ENCODE peak calls at places on chromosome 1, in nine cellular contexts. One of them, this sample, is unnamed.

GRCh38 chr1:103459385-103459784 is 66.1 kb upstream of the RNPC3 start:
- DNase-seq in mucosa of descending colon: no peak
- DNase-seq in GM23248: peak
- DNase-seq in AG09309: no peak
- DNase-seq in fibroblast of villous mesenchyme: no peak
- DNase-seq in mesendoderm: no peak
- DNase-seq in transverse colon: no peak
- DNase-seq in aorta: no peak
- DNase-seq in fibroblast of mammary gland: peak
- DNase-seq in this sample: peak

GRCh38 chr1:59505596-59506028 is 208.7 kb downstream of the FGGY start:
- DNase-seq in mucosa of descending colon: no peak
- DNase-seq in GM23248: peak
- DNase-seq in AG09309: no peak
- DNase-seq in fibroblast of villous mesenchyme: no peak
- DNase-seq in mesendoderm: no peak
- DNase-seq in transverse colon: no peak
- DNase-seq in aorta: no peak
- DNase-seq in fibroblast of mammary gland: peak
- DNase-seq in this sample: peak

GRCh38 chr1:222583079-222583478 is 6.7 kb downstream of the TAF1A start:
- DNase-seq in mucosa of descending colon: no peak
- DNase-seq in GM23248: no peak
- DNase-seq in AG09309: no peak
- DNase-seq in fibroblast of villous mesenchyme: no peak
- DNase-seq in mesendoderm: no peak
- DNase-seq in transverse colon: no peak
- DNase-seq in aorta: no peak
- DNase-seq in fibroblast of mammary gland: no peak
- DNase-seq in this sample: no peak

GRCh38 chr1:207401578-207401977 is 52.5 kb upstream of the CR2 start:
- DNase-seq in mucosa of descending colon: no peak
- DNase-seq in GM23248: no peak
- DNase-seq in AG09309: no peak
- DNase-seq in fibroblast of villous mesenchyme: no peak
- DNase-seq in mesendoderm: no peak
- DNase-seq in transverse colon: no peak
- DNase-seq in aorta: no peak
- DNase-seq in fibroblast of mammary gland: no peak
- DNase-seq in this sample: no peak

GRCh38 chr1:6245869-6246496 is 2.0 kb downstream of the HES3 start:
- DNase-seq in mucosa of descending colon: peak
- DNase-seq in GM23248: peak
- DNase-seq in AG09309: no peak
- DNase-seq in fibroblast of villous mesenchyme: no peak
- DNase-seq in mesendoderm: peak
- DNase-seq in transverse colon: peak
- DNase-seq in aorta: peak
- DNase-seq in fibroblast of mammary gland: no peak
- DNase-seq in this sample: no peak

GRCh38 chr1:34275150-34275549 is 98.4 kb downstream of the C1orf94 start:
- DNase-seq in mucosa of descending colon: no peak
- DNase-seq in GM23248: no peak
- DNase-seq in AG09309: no peak
- DNase-seq in fibroblast of villous mesenchyme: no peak
- DNase-seq in mesendoderm: no peak
- DNase-seq in transverse colon: no peak
- DNase-seq in aorta: no peak
- DNase-seq in fibroblast of mammary gland: no peak
- DNase-seq in this sample: no peak

GRCh38 chr1:16210581-16210980 is 1.9 kb downstream of the ARHGEF19 start:
- DNase-seq in mucosa of descending colon: no peak
- DNase-seq in GM23248: no peak
- DNase-seq in AG09309: no peak
- DNase-seq in fibroblast of villous mesenchyme: no peak
- DNase-seq in mesendoderm: no peak
- DNase-seq in transverse colon: no peak
- DNase-seq in aorta: no peak
- DNase-seq in fibroblast of mammary gland: no peak
- DNase-seq in this sample: no peak

GRCh38 chr1:174969977-174970376 is 29.8 kb upstream of the CACYBP start:
- DNase-seq in mucosa of descending colon: no peak
- DNase-seq in GM23248: no peak
- DNase-seq in AG09309: no peak
- DNase-seq in fibroblast of villous mesenchyme: no peak
- DNase-seq in mesendoderm: no peak
- DNase-seq in transverse colon: no peak
- DNase-seq in aorta: no peak
- DNase-seq in fibroblast of mammary gland: no peak
- DNase-seq in this sample: no peak

GRCh38 chr1:12516741-12517140 is 101.3 kb downstream of the DHRS3 start:
- DNase-seq in mucosa of descending colon: no peak
- DNase-seq in GM23248: no peak
- DNase-seq in AG09309: no peak
- DNase-seq in fibroblast of villous mesenchyme: no peak
- DNase-seq in mesendoderm: no peak
- DNase-seq in transverse colon: no peak
- DNase-seq in aorta: no peak
- DNase-seq in fibroblast of mammary gland: no peak
- DNase-seq in this sample: no peak

GRCh38 chr1:12521096-12521495 is 96.9 kb downstream of the DHRS3 start:
- DNase-seq in mucosa of descending colon: no peak
- DNase-seq in GM23248: peak
- DNase-seq in AG09309: no peak
- DNase-seq in fibroblast of villous mesenchyme: peak
- DNase-seq in mesendoderm: no peak
- DNase-seq in transverse colon: no peak
- DNase-seq in aorta: no peak
- DNase-seq in fibroblast of mammary gland: no peak
- DNase-seq in this sample: peak

GRCh38 chr1:12519708-12520364 is 98.2 kb downstream of the DHRS3 start:
- DNase-seq in mucosa of descending colon: no peak
- DNase-seq in GM23248: no peak
- DNase-seq in AG09309: no peak
- DNase-seq in fibroblast of villous mesenchyme: no peak
- DNase-seq in mesendoderm: no peak
- DNase-seq in transverse colon: no peak
- DNase-seq in aorta: no peak
- DNase-seq in fibroblast of mammary gland: no peak
- DNase-seq in this sample: no peak

GRCh38 chr1:12515234-12515633 is 102.8 kb downstream of the DHRS3 start:
- DNase-seq in mucosa of descending colon: no peak
- DNase-seq in GM23248: no peak
- DNase-seq in AG09309: no peak
- DNase-seq in fibroblast of villous mesenchyme: no peak
- DNase-seq in mesendoderm: no peak
- DNase-seq in transverse colon: no peak
- DNase-seq in aorta: no peak
- DNase-seq in fibroblast of mammary gland: no peak
- DNase-seq in this sample: no peak

GRCh38 chr1:12518956-12519707 is 98.9 kb downstream of the DHRS3 start:
- DNase-seq in mucosa of descending colon: peak
- DNase-seq in GM23248: peak
- DNase-seq in AG09309: peak
- DNase-seq in fibroblast of villous mesenchyme: peak
- DNase-seq in mesendoderm: no peak
- DNase-seq in transverse colon: peak
- DNase-seq in aorta: peak
- DNase-seq in fibroblast of mammary gland: peak
- DNase-seq in this sample: peak
- H3K4me3 ChIP-seq in mucosa of descending colon: no peak
- H3K4me3 ChIP-seq in GM23248: no peak
- H3K4me3 ChIP-seq in AG09309: no peak
- H3K4me3 ChIP-seq in fibroblast of villous mesenchyme: no peak
- H3K4me3 ChIP-seq in mesendoderm: no peak
- H3K4me3 ChIP-seq in transverse colon: no peak
- H3K4me3 ChIP-seq in aorta: no peak
- H3K4me3 ChIP-seq in fibroblast of mammary gland: no peak
- H3K4me3 ChIP-seq in this sample: no peak

GRCh38 chr1:241847796-241848668 is at the start of gene EXO1:
- DNase-seq in mucosa of descending colon: peak
- DNase-seq in GM23248: peak
- DNase-seq in AG09309: peak
- DNase-seq in fibroblast of villous mesenchyme: peak
- DNase-seq in mesendoderm: peak
- DNase-seq in transverse colon: peak
- DNase-seq in aorta: peak
- DNase-seq in fibroblast of mammary gland: peak
- DNase-seq in this sample: peak

GRCh38 chr1:241847540-241847795 is 536 bp upstream of the EXO1 start:
- DNase-seq in mucosa of descending colon: no peak
- DNase-seq in GM23248: no peak
- DNase-seq in AG09309: no peak
- DNase-seq in fibroblast of villous mesenchyme: no peak
- DNase-seq in mesendoderm: no peak
- DNase-seq in transverse colon: no peak
- DNase-seq in aorta: no peak
- DNase-seq in fibroblast of mammary gland: no peak
- DNase-seq in this sample: no peak

GRCh38 chr1:241848680-241849344 is 808 bp downstream of the EXO1 start:
- DNase-seq in mucosa of descending colon: no peak
- DNase-seq in GM23248: no peak
- DNase-seq in AG09309: no peak
- DNase-seq in fibroblast of villous mesenchyme: no peak
- DNase-seq in mesendoderm: peak
- DNase-seq in transverse colon: no peak
- DNase-seq in aorta: no peak
- DNase-seq in fibroblast of mammary gland: no peak
- DNase-seq in this sample: no peak

GRCh38 chr1:241846375-241846774 is 1.6 kb upstream of the EXO1 start:
- DNase-seq in mucosa of descending colon: no peak
- DNase-seq in GM23248: no peak
- DNase-seq in AG09309: no peak
- DNase-seq in fibroblast of villous mesenchyme: no peak
- DNase-seq in mesendoderm: no peak
- DNase-seq in transverse colon: no peak
- DNase-seq in aorta: no peak
- DNase-seq in fibroblast of mammary gland: no peak
- DNase-seq in this sample: no peak

GRCh38 chr1:241846862-241847539 is 1.0 kb upstream of the EXO1 start:
- DNase-seq in mucosa of descending colon: no peak
- DNase-seq in GM23248: no peak
- DNase-seq in AG09309: no peak
- DNase-seq in fibroblast of villous mesenchyme: no peak
- DNase-seq in mesendoderm: no peak
- DNase-seq in transverse colon: no peak
- DNase-seq in aorta: no peak
- DNase-seq in fibroblast of mammary gland: no peak
- DNase-seq in this sample: no peak
- H3K4me3 ChIP-seq in mucosa of descending colon: no peak
- H3K4me3 ChIP-seq in GM23248: peak
- H3K4me3 ChIP-seq in AG09309: no peak
- H3K4me3 ChIP-seq in fibroblast of villous mesenchyme: peak
- H3K4me3 ChIP-seq in mesendoderm: no peak
- H3K4me3 ChIP-seq in transverse colon: peak
- H3K4me3 ChIP-seq in aorta: peak
- H3K4me3 ChIP-seq in fibroblast of mammary gland: peak
- H3K4me3 ChIP-seq in this sample: peak

GRCh38 chr1:117608758-117609157 is 2.9 kb downstream of the TENT5C start:
- DNase-seq in mucosa of descending colon: no peak
- DNase-seq in GM23248: no peak
- DNase-seq in AG09309: no peak
- DNase-seq in fibroblast of villous mesenchyme: no peak
- DNase-seq in mesendoderm: no peak
- DNase-seq in transverse colon: no peak
- DNase-seq in aorta: no peak
- DNase-seq in fibroblast of mammary gland: no peak
- DNase-seq in this sample: no peak

GRCh38 chr1:117608213-117608612 is 2.4 kb downstream of the TENT5C start:
- DNase-seq in mucosa of descending colon: no peak
- DNase-seq in GM23248: no peak
- DNase-seq in AG09309: no peak
- DNase-seq in fibroblast of villous mesenchyme: no peak
- DNase-seq in mesendoderm: no peak
- DNase-seq in transverse colon: no peak
- DNase-seq in aorta: no peak
- DNase-seq in fibroblast of mammary gland: no peak
- DNase-seq in this sample: no peak

GRCh38 chr1:117606608-117607261 is 887 bp downstream of the TENT5C start:
- DNase-seq in mucosa of descending colon: peak
- DNase-seq in GM23248: peak
- DNase-seq in AG09309: no peak
- DNase-seq in fibroblast of villous mesenchyme: peak
- DNase-seq in mesendoderm: peak
- DNase-seq in transverse colon: peak
- DNase-seq in aorta: peak
- DNase-seq in fibroblast of mammary gland: peak
- DNase-seq in this sample: peak

GRCh38 chr1:117605811-117606607 is at the start of gene TENT5C:
- DNase-seq in mucosa of descending colon: peak
- DNase-seq in GM23248: peak
- DNase-seq in AG09309: peak
- DNase-seq in fibroblast of villous mesenchyme: peak
- DNase-seq in mesendoderm: peak
- DNase-seq in transverse colon: peak
- DNase-seq in aorta: peak
- DNase-seq in fibroblast of mammary gland: peak
- DNase-seq in this sample: peak

DNA sequence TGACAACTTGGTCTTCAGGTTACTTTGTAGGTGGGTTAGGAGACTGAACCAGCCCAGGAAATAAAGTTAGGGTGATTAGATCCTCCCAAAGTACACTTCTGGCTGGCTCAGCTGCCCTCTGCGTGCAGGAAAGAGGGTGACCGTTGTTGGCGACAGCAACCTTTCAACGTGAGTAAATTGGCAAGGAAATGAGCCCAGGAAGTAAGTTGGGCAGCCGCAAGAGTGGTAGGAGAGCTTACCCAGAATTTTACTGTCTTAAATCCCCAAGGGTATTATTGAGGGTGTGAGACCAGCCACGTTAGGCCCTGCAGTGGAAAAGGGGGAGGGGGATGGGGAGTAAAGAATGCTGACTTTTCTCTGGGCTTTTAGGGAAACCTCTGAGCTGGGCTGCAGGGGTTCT is 1.6 kb downstream of the TENT5C start:
- DNase-seq in mucosa of descending colon: peak
- DNase-seq in GM23248: no peak
- DNase-seq in AG09309: no peak
- DNase-seq in fibroblast of villous mesenchyme: no peak
- DNase-seq in mesendoderm: peak
- DNase-seq in transverse colon: peak
- DNase-seq in aorta: no peak
- DNase-seq in fibroblast of mammary gland: no peak
- DNase-seq in this sample: no peak
- H3K4me3 ChIP-seq in mucosa of descending colon: peak
- H3K4me3 ChIP-seq in GM23248: no peak
- H3K4me3 ChIP-seq in AG09309: no peak
- H3K4me3 ChIP-seq in fibroblast of villous mesenchyme: no peak
- H3K4me3 ChIP-seq in mesendoderm: no peak
- H3K4me3 ChIP-seq in transverse colon: peak
- H3K4me3 ChIP-seq in aorta: peak
- H3K4me3 ChIP-seq in fibroblast of mammary gland: no peak
- H3K4me3 ChIP-seq in this sample: no peak

DNA sequence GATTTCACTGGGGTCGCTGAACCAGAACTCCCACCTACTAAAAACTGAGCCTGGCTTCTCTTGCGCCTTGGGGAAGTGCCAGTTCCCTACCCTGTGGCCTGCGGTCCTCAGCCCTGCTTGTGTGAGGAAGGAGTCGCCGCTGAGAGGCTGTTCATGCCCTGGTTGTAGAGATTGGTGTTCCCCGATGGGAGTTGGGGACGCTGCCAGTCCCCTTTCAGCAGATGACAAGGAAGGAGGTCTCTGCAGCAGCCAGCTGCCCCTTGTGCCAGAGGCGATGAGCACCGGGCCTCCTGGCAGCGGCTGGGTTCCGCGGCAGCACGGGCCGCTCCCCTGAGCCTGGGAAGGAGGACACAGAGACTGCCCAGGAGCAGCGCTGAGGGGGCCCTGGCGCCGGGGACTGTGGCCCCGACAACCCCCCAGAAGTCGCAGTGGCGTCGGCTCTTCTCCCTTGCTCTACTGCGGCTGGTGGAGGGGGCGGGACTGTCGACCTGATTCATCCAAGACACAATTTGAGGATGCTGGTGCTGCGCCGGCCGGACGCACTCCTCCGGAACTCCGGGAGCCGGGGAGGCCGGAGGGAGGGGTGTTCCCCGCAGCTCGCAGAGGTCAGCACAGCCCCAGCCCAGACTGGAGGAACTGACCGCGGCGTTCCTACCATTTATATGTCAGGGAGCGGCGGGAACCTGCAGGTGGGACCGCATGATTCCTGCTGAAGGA is 12.0 kb upstream of the ADORA3 start:
- DNase-seq in mucosa of descending colon: no peak
- DNase-seq in GM23248: peak
- DNase-seq in AG09309: no peak
- DNase-seq in fibroblast of villous mesenchyme: peak
- DNase-seq in mesendoderm: no peak
- DNase-seq in transverse colon: peak
- DNase-seq in aorta: peak
- DNase-seq in fibroblast of mammary gland: peak
- DNase-seq in this sample: peak
- H3K4me3 ChIP-seq in mucosa of descending colon: no peak
- H3K4me3 ChIP-seq in GM23248: peak
- H3K4me3 ChIP-seq in AG09309: peak
- H3K4me3 ChIP-seq in fibroblast of villous mesenchyme: peak
- H3K4me3 ChIP-seq in mesendoderm: no peak
- H3K4me3 ChIP-seq in transverse colon: peak
- H3K4me3 ChIP-seq in aorta: no peak
- H3K4me3 ChIP-seq in fibroblast of mammary gland: peak
- H3K4me3 ChIP-seq in this sample: peak

This sample was measured in AG10803.